ENCODE peak calls at places on chromosomes 3 and 15, in ten cellular contexts. I is A549, L is transverse colon, D is sigmoid colon, R is uterus, S is ovary, W is Peyer's patch, V is stomach, J is endothelial cell of umbilical vein, F is tibial nerve. C is an unnamed sample.

GRCh38 chr15:97984157-97984556 is 23.7 kb downstream of the ARRDC4 start:
- DNase-seq in R (no peak), F (no peak), D (no peak), W (no peak), S (no peak), I (no peak), L (no peak), J (no peak), V (no peak), C (peak; percentile 10)

GRCh38 chr3:137525471-137525870 is 238.6 kb upstream of the SOX14 start:
- DNase-seq in W (no peak), D (no peak), S (no peak), R (no peak), J (no peak), F (no peak), I (no peak), V (no peak), L (no peak), C (no peak)

GRCh38 chr3:183576487-183577107 is 21.1 kb upstream of the KLHL6 start:
- DNase-seq in L (no peak), I (no peak), J (peak; percentile 30), R (no peak), S (peak; percentile 37), D (peak; percentile 69), W (no peak), F (no peak), V (no peak), C (peak; percentile 53)

GRCh38 chr3:147395975-147396708 is 10.2 kb downstream of the ZIC4 start:
- DNase-seq in S (no peak), F (no peak), D (no peak), R (no peak), J (no peak), I (no peak), W (no peak), L (no peak), V (no peak), C (no peak)

GRCh38 chr3:46860381-46861292 is 2.6 kb downstream of the MYL3 start:
- DNase-seq in I (peak; percentile 34), S (peak; percentile 22), L (no peak), V (no peak), D (peak; percentile 63), J (no peak), W (peak; percentile 50), F (no peak), R (peak; percentile 16), C (peak; percentile 36)

GRCh38 chr3:18422972-18423371 is 2.2 kb downstream of the SATB1 start:
- DNase-seq in W (no peak), D (no peak), I (no peak), L (no peak), S (no peak), F (no peak), R (no peak), J (no peak), V (no peak), C (peak; percentile 14)

GRCh38 chr3:71488391-71488809 is 95.1 kb downstream of the FOXP1 start:
- DNase-seq in I (no peak), S (no peak), J (peak; percentile 58), W (no peak), V (no peak), F (no peak), R (no peak), L (no peak), D (no peak), C (no peak)

GRCh38 chr3:17047162-17047561 is 162.4 kb downstream of the PLCL2 start:
- DNase-seq in V (no peak), F (no peak), J (no peak), D (no peak), L (no peak), W (no peak), R (no peak), S (no peak), I (no peak), C (no peak)

GRCh38 chr15:22916606-22917350 is 63.4 kb downstream of the CYFIP1 start:
- DNase-seq in W (no peak), I (no peak), J (no peak), L (no peak), V (no peak), S (no peak), R (no peak), D (no peak), F (no peak), C (no peak)

GRCh38 chr15:66580643-66581042 is 14.8 kb upstream of the LCTL start:
- DNase-seq in F (peak; percentile 10), W (no peak), R (no peak), L (no peak), D (no peak), J (peak; percentile 90), S (no peak), V (no peak), I (no peak), C (peak; percentile 71)

GRCh38 chr3:72101538-72101937 is 316.6 kb upstream of the PROK2 start:
- DNase-seq in R (no peak), S (no peak), D (no peak), I (no peak), J (no peak), F (no peak), V (no peak), L (no peak), W (no peak), C (no peak)

GRCh38 chr3:129892857-129893615 is 475 bp downstream of the TMCC1 start:
- DNase-seq in F (peak; percentile 29), D (peak; percentile 79), V (no peak), I (no peak), L (peak; percentile 74), R (peak; percentile 67), S (peak; percentile 63), J (peak; percentile 56), W (no peak), C (peak; percentile 79)

GRCh38 chr15:80107774-80108173 is 45.0 kb upstream of the FAH start:
- DNase-seq in S (peak; percentile 61), L (no peak), J (no peak), F (no peak), V (no peak), D (no peak), W (no peak), I (no peak), R (no peak), C (no peak)

GRCh38 chr3:156812521-156813335 is 13.4 kb upstream of the LEKR1 start:
- DNase-seq in L (no peak), V (no peak), F (no peak), I (peak; percentile 96), J (peak; percentile 50), S (no peak), W (no peak), R (no peak), D (no peak), C (peak; percentile 76)

GRCh38 chr3:105495021-105495420 is 128.3 kb downstream of the ALCAM start:
- DNase-seq in R (no peak), W (no peak), D (no peak), I (no peak), V (no peak), J (no peak), F (no peak), L (no peak), S (no peak), C (no peak)

GRCh38 chr3:66475386-66476020 is 25.3 kb downstream of the LRIG1 start:
- DNase-seq in W (no peak), R (no peak), I (no peak), J (no peak), L (no peak), F (no peak), S (no peak), D (no peak), V (no peak), C (no peak)

GRCh38 chr3:66470956-66471686 is 29.7 kb downstream of the LRIG1 start:
- DNase-seq in R (no peak), I (no peak), V (no peak), D (no peak), S (no peak), J (no peak), W (no peak), F (no peak), L (no peak), C (no peak)

GRCh38 chr3:66472313-66473134 is 28.3 kb downstream of the LRIG1 start:
- DNase-seq in W (no peak), D (no peak), I (peak; percentile 31), V (no peak), J (peak; percentile 94), S (no peak), F (no peak), R (no peak), L (peak; percentile 54), C (no peak)

GRCh38 chr3:66473181-66473580 is 27.6 kb downstream of the LRIG1 start:
- DNase-seq in W (no peak), J (peak; percentile 59), V (no peak), L (no peak), R (no peak), D (no peak), S (no peak), F (no peak), I (no peak), C (no peak)

GRCh38 chr3:66473637-66474036 is 27.2 kb downstream of the LRIG1 start:
- DNase-seq in I (no peak), F (no peak), W (no peak), V (no peak), D (no peak), L (no peak), S (no peak), J (peak; percentile 95), R (no peak), C (no peak)
- TF ChIP-seq POLR2A in I (no peak), F (no peak), W (no peak), V (no peak), D (no peak), L (no peak), S (no peak), J (no peak), R (no peak), C (no peak)

GRCh38 chr3:30231277-30232141 is 374.9 kb upstream of the TGFBR2 start:
- DNase-seq in W (no peak), R (no peak), S (no peak), D (no peak), I (no peak), F (no peak), L (no peak), V (no peak), J (peak; percentile 67), C (peak; percentile 30)
- H3K4me3 ChIP-seq in W (no peak overlapping the region), R (no peak overlapping the region), S (no peak overlapping the region), D (no peak overlapping the region), I (no peak overlapping the region), F (no peak overlapping the region), L (no peak overlapping the region), V (no peak overlapping the region), J (no peak overlapping the region), C (no peak overlapping the region)

DNA sequence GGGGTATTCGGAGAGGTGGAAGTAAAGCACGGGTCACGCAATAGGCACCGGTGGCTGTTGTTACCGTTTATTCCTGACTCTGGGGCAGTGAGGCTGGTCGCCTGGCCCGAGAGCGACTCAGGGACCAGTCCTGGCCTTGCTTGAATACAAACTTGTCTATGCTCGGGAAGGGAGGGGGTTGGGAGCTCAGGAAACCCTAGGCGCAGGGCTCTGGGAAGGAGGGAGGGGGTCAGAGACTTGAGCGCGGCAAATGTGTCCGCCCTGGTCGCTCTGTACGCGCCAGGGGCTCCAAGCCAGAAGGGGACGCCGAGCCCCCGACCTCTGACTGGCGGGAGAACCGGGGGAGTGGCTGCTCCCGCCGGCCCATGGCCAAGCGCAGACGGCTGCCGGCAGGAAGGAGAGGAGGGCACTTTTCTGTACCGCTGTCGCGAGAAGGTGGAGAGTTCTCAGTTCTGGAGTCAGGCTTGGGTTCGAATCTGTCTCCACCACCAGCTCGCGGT is 1.5 kb downstream of the SPSB4 start:
- DNase-seq in I (no peak), D (no peak), R (no peak), V (no peak), J (no peak), L (no peak), S (no peak), F (no peak), W (no peak), C (no peak)
- TF ChIP-seq POLR2A in I (no peak), D (no peak), R (no peak), V (no peak), J (no peak), L (no peak), S (no peak), F (no peak), W (no peak), C (no peak)

GRCh38 chr3:114400369-114400768 is 106.5 kb downstream of the TIGIT start:
- DNase-seq in S (no peak), D (no peak), W (no peak), V (no peak), F (no peak), I (no peak), R (no peak), J (no peak), L (no peak), C (no peak)
- H3K4me3 ChIP-seq in S (no peak overlapping the region), D (peak overlapping the region; percentile 8), W (no peak overlapping the region), V (no peak overlapping the region), F (no peak overlapping the region), I (no peak overlapping the region), R (no peak overlapping the region), J (no peak overlapping the region), L (no peak overlapping the region), C (no peak overlapping the region)